ENCODE peak calls at places on chromosomes 7 and 10, in eight cellular contexts. G, K, M, R, S, X, O and A are unnamed samples.

GRCh38 chr7:33487998-33488682 is 358.8 kb downstream of the BBS9 start:
- DNase-seq in G (no peak), K (no peak), M (no peak), R (no peak), S (no peak), X (no peak), O (no peak), A (no peak)

GRCh38 chr7:54345746-54346145 is 196.4 kb upstream of the VSTM2A start:
- DNase-seq in G (no peak), K (no peak), M (no peak), R (no peak), S (no peak), X (no peak), O (no peak), A (no peak)

GRCh38 chr10:97685395-97685958 is 1.6 kb downstream of the AVPI1 start:
- DNase-seq in G (peak), K (peak), M (peak), R (peak), S (no peak), X (no peak), O (peak), A (no peak)

GRCh38 chr10:131888186-131888604 is 12.6 kb upstream of the PPP2R2D start:
- DNase-seq in G (no peak), K (peak), M (no peak), R (no peak), S (no peak), X (no peak), O (peak), A (no peak)

GRCh38 chr10:124385627-124386185 is 33.0 kb downstream of the OAT start:
- DNase-seq in G (no peak), K (no peak), M (no peak), R (no peak), S (no peak), X (no peak), O (no peak), A (no peak)

GRCh38 chr7:44216019-44216418 is 15.2 kb downstream of the YKT6 start:
- DNase-seq in G (no peak), K (no peak), M (no peak), R (no peak), S (no peak), X (no peak), O (no peak), A (no peak)

GRCh38 chr7:44883961-44884360 is 1.4 kb downstream of the PURB start:
- DNase-seq in G (no peak), K (no peak), M (no peak), R (no peak), S (no peak), X (no peak), O (no peak), A (no peak)

GRCh38 chr7:132941905-132942304 is 140.0 kb downstream of the CHCHD3 start:
- DNase-seq in G (no peak), K (no peak), M (no peak), R (no peak), S (no peak), X (no peak), O (no peak), A (no peak)

GRCh38 chr10:89534826-89535166 is 598 bp downstream of the SLC16A12 start:
- DNase-seq in G (no peak), K (no peak), M (no peak), R (no peak), S (no peak), X (no peak), O (no peak), A (no peak)

GRCh38 chr7:141874787-141875186 is 33.5 kb upstream of the PRSS37 start:
- DNase-seq in G (no peak), K (peak), M (no peak), R (no peak), S (no peak), X (no peak), O (no peak), A (no peak)

GRCh38 chr7:130998993-130999602 is 265.1 kb upstream of the KLF14 start:
- DNase-seq in G (no peak), K (peak), M (no peak), R (no peak), S (no peak), X (no peak), O (no peak), A (no peak)

GRCh38 chr10:118827466-118828155 is 72.8 kb upstream of the CACUL1 start:
- DNase-seq in G (no peak), K (no peak), M (no peak), R (no peak), S (no peak), X (no peak), O (no peak), A (no peak)

GRCh38 chr7:142349670-142350405 is 92.0 kb upstream of the PRSS58 start:
- DNase-seq in G (no peak), K (peak), M (no peak), R (no peak), S (no peak), X (no peak), O (no peak), A (no peak)

GRCh38 chr10:97096327-97097153 is 89.2 kb downstream of the SLIT1 start:
- DNase-seq in G (no peak), K (no peak), M (no peak), R (peak), S (no peak), X (no peak), O (no peak), A (no peak)

GRCh38 chr7:104142147-104142546 is 65.7 kb downstream of the ORC5 start:
- DNase-seq in G (no peak), K (no peak), M (no peak), R (no peak), S (no peak), X (no peak), O (peak), A (no peak)

GRCh38 chr10:72316748-72317435 is 37.8 kb downstream of the DNAJB12 start:
- DNase-seq in G (peak), K (no peak), M (peak), R (no peak), S (no peak), X (no peak), O (peak), A (no peak)

GRCh38 chr7:1255083-1255816 is 22.6 kb downstream of the UNCX start:
- DNase-seq in G (no peak), K (no peak), M (no peak), R (no peak), S (no peak), X (no peak), O (no peak), A (no peak)

GRCh38 chr10:132696204-132696603 is 89.7 kb downstream of the NKX6-2 start:
- DNase-seq in G (no peak), K (no peak), M (no peak), R (no peak), S (no peak), X (no peak), O (no peak), A (no peak)

GRCh38 chr7:123724725-123725381 is 23.9 kb downstream of the WASL start:
- DNase-seq in G (no peak), K (no peak), M (peak), R (no peak), S (peak), X (no peak), O (no peak), A (no peak)

GRCh38 chr7:44059219-44060090 is 5.9 kb downstream of the PGAM2 start:
- DNase-seq in G (no peak), K (no peak), M (no peak), R (no peak), S (no peak), X (no peak), O (no peak), A (no peak)

GRCh38 chr7:90474284-90475210 is 5.1 kb downstream of the PTTG1IP2 start:
- DNase-seq in G (no peak), K (peak), M (no peak), R (no peak), S (peak), X (no peak), O (peak), A (no peak)

GRCh38 chr10:73459683-73460314 is 26.4 kb upstream of the MSS51 start:
- DNase-seq in G (no peak), K (peak), M (no peak), R (no peak), S (no peak), X (no peak), O (no peak), A (no peak)

GRCh38 chr10:113232928-113233511 is 283.0 kb downstream of the TCF7L2 start:
- DNase-seq in G (no peak), K (no peak), M (peak), R (no peak), S (no peak), X (no peak), O (no peak), A (peak)

GRCh38 chr7:30135551-30136271 is 925 bp downstream of the MTURN start:
- DNase-seq in G (peak), K (peak), M (peak), R (peak), S (peak), X (peak), O (peak), A (peak)

GRCh38 chr10:106043833-106044232 is 1120.7 kb downstream of the SORCS1 start:
- DNase-seq in G (no peak), K (peak), M (no peak), R (no peak), S (peak), X (no peak), O (no peak), A (no peak)

GRCh38 chr10:114551310-114551972 is 106.6 kb downstream of the ABLIM1 start:
- DNase-seq in G (peak), K (no peak), M (no peak), R (no peak), S (no peak), X (no peak), O (peak), A (peak)